ENCODE peak calls at places on chromosomes 4 and X, in four cellular contexts. H is HepG2, X is astrocyte, U is ovary. F is an unnamed sample.
A peak's percentile ranks its signal among the peaks of the same experiment; 100 is the strongest.

GRCh38 chr4:185592845-185593488 is 57.7 kb upstream of the PDLIM3 start:
- DNase-seq in H (no peak), X (no peak), U (no peak), F (no peak)

GRCh38 chr4:2353222-2354107 is 65.0 kb downstream of the ZFYVE28 start:
- DNase-seq in H (no peak), X (no peak), U (no peak), F (peak; percentile 56)

GRCh38 chrX:6311540-6311939 is 82.9 kb upstream of the NLGN4X start:
- DNase-seq in H (no peak), X (no peak), U (no peak), F (no peak)

GRCh38 chrX:40095588-40096394 is 2.0 kb downstream of the BCOR start:
- DNase-seq in H (no peak), X (no peak), U (peak; percentile 55), F (peak; percentile 76)

GRCh38 chrX:71671043-71671829 is 3.9 kb downstream of the LOC101059915 start:
- DNase-seq in H (no peak), X (no peak), U (no peak), F (peak; percentile 25)

GRCh38 chr4:121939690-121940089 is 12.2 kb downstream of the TRPC3 start:
- DNase-seq in H (no peak), X (no peak), U (no peak), F (no peak)

GRCh38 chr4:10157478-10158354 is 41.1 kb upstream of the WDR1 start:
- DNase-seq in H (peak; percentile 55), X (peak; percentile 52), U (peak; percentile 35), F (no peak)

GRCh38 chrX:106949366-106949765 is 29.2 kb downstream of the CLDN2 start:
- DNase-seq in H (no peak), X (no peak), U (no peak), F (no peak)

GRCh38 chrX:11472381-11472780 is 179.2 kb downstream of the AMELX start:
- DNase-seq in H (no peak), X (no peak), U (no peak), F (no peak)

GRCh38 chr4:183284965-183285364 is 35.1 kb downstream of the CLDN22 start:
- DNase-seq in H (no peak), X (peak; percentile 83), U (no peak), F (no peak)

GRCh38 chr4:1330761-1331590 is 16.0 kb upstream of the UVSSA start:
- DNase-seq in H (no peak), X (no peak), U (no peak), F (no peak)

GRCh38 chr4:16687845-16688244 is 210.6 kb downstream of the LDB2 start:
- DNase-seq in H (no peak), X (peak; percentile 68), U (no peak), F (no peak)

GRCh38 chr4:186345184-186345583 is 79.2 kb downstream of the F11 start:
- DNase-seq in H (no peak), X (no peak), U (no peak), F (no peak)

GRCh38 chr4:6301732-6302442 is 32.2 kb downstream of the WFS1 start:
- DNase-seq in H (no peak), X (no peak), U (no peak), F (no peak)

GRCh38 chr4:189124149-189124758 is 816.4 kb upstream of the FRG1 start:
- DNase-seq in H (peak; percentile 4), X (peak; percentile 0), U (peak; percentile 41), F (no peak)

GRCh38 chrX:101359966-101360365 is 11.4 kb upstream of the TIMM8A start:
- DNase-seq in H (no peak), X (no peak), U (no peak), F (no peak)

GRCh38 chrX:130079824-130080406 is 30.4 kb downstream of the ELF4 start:
- DNase-seq in H (peak; percentile 50), X (peak; percentile 32), U (peak; percentile 65), F (no peak)

GRCh38 chrX:123876177-123876576 is 16.3 kb downstream of the XIAP start:
- DNase-seq in H (no peak), X (no peak), U (no peak), F (no peak)

GRCh38 chrX:65928522-65928921 is 111.4 kb downstream of the VSIG4 start:
- DNase-seq in H (no peak), X (no peak), U (no peak), F (no peak)

GRCh38 chr4:29311231-29311630 is 1408.9 kb upstream of the PCDH7 start:
- DNase-seq in H (no peak), X (peak; percentile 12), U (no peak), F (no peak)

GRCh38 chrX:70260104-70260503 is at the start of gene P2RY4:
- DNase-seq in H (no peak), X (no peak), U (no peak), F (no peak)

GRCh38 chr4:8593268-8594096 is 917 bp downstream of the CPZ start:
- DNase-seq in H (no peak), X (no peak), U (peak; percentile 70), F (no peak)

GRCh38 chr4:38983756-38984647 is 48.2 kb downstream of the TMEM156 start:
- DNase-seq in H (peak; percentile 62), X (peak; percentile 73), U (no peak), F (no peak)

GRCh38 chr4:48898733-48899431 is 7.7 kb downstream of the OCIAD2 start:
- DNase-seq in H (no peak), X (peak; percentile 58), U (no peak), F (no peak)

GRCh38 chrX:135984220-135984619 is 1.0 kb upstream of the SLC9A6 start:
- DNase-seq in H (no peak), X (no peak), U (no peak), F (no peak)

GRCh38 chr4:53518807-53519206 is 72.5 kb downstream of the LNX1 start:
- DNase-seq in H (no peak), X (no peak), U (no peak), F (no peak)

GRCh38 chr4:153905231-153905630 is 116.3 kb upstream of the SFRP2 start:
- DNase-seq in H (no peak), X (no peak), U (no peak), F (no peak)

GRCh38 chrX:68934922-68935321 is 106.1 kb downstream of the EFNB1 start:
- DNase-seq in H (no peak), X (no peak), U (no peak), F (no peak)

GRCh38 chrX:40201486-40201885 is 103.7 kb upstream of the BCOR start:
- DNase-seq in H (no peak), X (no peak), U (no peak), F (no peak)

GRCh38 chr4:66169341-66169740 is 499.1 kb upstream of the EPHA5 start:
- DNase-seq in H (peak; percentile 11), X (peak; percentile 2), U (no peak), F (no peak)

GRCh38 chr4:94909645-94910044 is 151.9 kb downstream of the BMPR1B start:
- DNase-seq in H (no peak), X (peak; percentile 40), U (no peak), F (no peak)

GRCh38 chr4:147862043-147862692 is 130.3 kb downstream of the ARHGAP10 start:
- DNase-seq in H (no peak), X (no peak), U (no peak), F (no peak)

GRCh38 chrX:71941145-71941544 is 30.5 kb downstream of the NHSL2 start:
- DNase-seq in H (no peak), X (peak; percentile 33), U (no peak), F (no peak)

GRCh38 chrX:28312965-28313364 is 274.3 kb upstream of the IL1RAPL1 start:
- DNase-seq in H (no peak), X (no peak), U (no peak), F (no peak)

GRCh38 chr4:143358923-143359694 is 22.4 kb downstream of the GAB1 start:
- DNase-seq in H (no peak), X (peak; percentile 60), U (no peak), F (no peak)

GRCh38 chr4:99943904-99944437 is 2.4 kb downstream of the DNAJB14 start:
- DNase-seq in H (no peak), X (no peak), U (no peak), F (no peak)

GRCh38 chrX:115895678-115896329 is 274.7 kb upstream of the AGTR2 start:
- DNase-seq in H (peak; percentile 3), X (no peak), U (no peak), F (no peak)

GRCh38 chr4:48343531-48343930 is 2.2 kb downstream of the SLAIN2 start:
- DNase-seq in H (no peak), X (no peak), U (no peak), F (no peak)

GRCh38 chr4:153345011-153345981 is 808 bp downstream of the MND1 start:
- DNase-seq in H (peak; percentile 64), X (peak; percentile 45), U (peak; percentile 44), F (peak; percentile 68)

GRCh38 chrX:77085372-77085771 is 361.8 kb upstream of the FGF16 start:
- DNase-seq in H (no peak), X (no peak), U (no peak), F (no peak)
- H3K4me3 ChIP-seq in H (no peak overlapping the region), X (no peak overlapping the region), U (no peak overlapping the region), F (no peak overlapping the region)

GRCh38 chr4:159464302-159464701 is 361.4 kb downstream of the RAPGEF2 start:
- DNase-seq in H (no peak), X (no peak), U (no peak), F (no peak)

GRCh38 chr4:159460408-159460807 is 357.5 kb downstream of the RAPGEF2 start:
- DNase-seq in H (no peak), X (peak; percentile 14), U (no peak), F (no peak)

GRCh38 chr4:159463235-159463634 is 360.4 kb downstream of the RAPGEF2 start:
- DNase-seq in H (no peak), X (no peak), U (no peak), F (no peak)
- TF ChIP-seq CTCF in H (no peak), X (no peak), U (no peak), F (no peak)

DNA sequence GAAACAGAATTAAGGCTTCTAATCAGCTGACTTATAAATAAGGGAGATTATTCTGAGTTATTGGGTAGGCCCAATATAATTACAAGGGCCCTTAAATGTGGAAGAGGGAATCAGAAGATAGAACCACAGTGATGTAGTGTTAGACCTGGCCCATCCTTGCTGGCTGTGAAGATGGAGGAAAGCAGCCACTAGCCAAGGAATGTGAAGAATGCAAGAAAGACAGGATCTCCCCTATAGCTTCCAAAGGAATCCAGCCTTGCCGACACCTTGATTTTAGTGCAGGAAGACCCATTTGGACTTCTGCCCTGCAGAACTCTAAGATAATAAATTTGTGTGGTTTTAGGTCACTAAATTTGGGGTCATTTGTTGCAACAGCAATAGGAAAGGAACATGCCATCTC is 150.6 kb downstream of the SPATA18 start:
- DNase-seq in H (no peak), X (no peak), U (no peak), F (no peak)
- H3K27ac ChIP-seq in H (no peak overlapping the region), X (no peak overlapping the region), U (no peak overlapping the region), F (no peak overlapping the region)

GRCh38 chrX:55451626-55451989 is 319 bp upstream of the MAGEH1 start:
- DNase-seq in H (no peak), X (no peak), U (no peak), F (no peak)

GRCh38 chrX:55450259-55450658 is 1.7 kb upstream of the MAGEH1 start:
- DNase-seq in H (peak; percentile 3), X (no peak), U (no peak), F (no peak)

GRCh38 chrX:55451990-55452824 is at the start of gene MAGEH1:
- DNase-seq in H (peak; percentile 52), X (peak; percentile 70), U (peak; percentile 76), F (peak; percentile 88)

GRCh38 chrX:55452825-55453124 is 848 bp downstream of the MAGEH1 start:
- DNase-seq in H (no peak), X (no peak), U (no peak), F (no peak)

DNA sequence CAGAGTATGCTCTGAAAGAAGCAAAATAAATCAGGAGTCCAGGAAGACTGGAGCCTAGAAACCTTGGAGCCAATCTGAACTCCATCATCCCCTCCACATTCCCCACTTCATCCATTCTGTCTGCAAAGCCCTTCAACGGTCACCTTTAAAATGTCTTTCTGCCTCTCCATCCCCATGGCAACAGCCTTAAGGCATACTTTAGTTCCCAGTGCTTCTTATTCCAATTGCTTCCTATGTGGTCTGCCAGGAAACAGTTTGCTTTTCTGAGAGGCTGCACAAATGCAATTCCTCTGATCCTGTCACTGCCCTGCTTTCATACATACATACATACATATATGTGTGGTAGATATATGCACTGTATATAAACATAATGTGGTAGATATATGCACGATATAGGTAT is 802 bp upstream of the MAGEH1 start:
- DNase-seq in H (no peak), X (no peak), U (no peak), F (no peak)
- H3K4me3 ChIP-seq in H (no peak overlapping the region), X (no peak overlapping the region), U (peak overlapping the region; percentile 75), F (peak overlapping the region; percentile 70)